ENCODE peak calls at places on chromosomes 16 and 17, in six cellular contexts. X is cardiac septum, A is brain pericyte, U is cerebellar nuclear complex, Z is K562, O is cardiac muscle cell. L is an unnamed sample.

GRCh38 chr16:5041604-5042133 is 7.9 kb upstream of the NAGPA start:
- DNase-seq in X (no peak), A (no peak), U (no peak), Z (no peak), O (peak; percentile 22), L (no peak)

GRCh38 chr16:69003500-69003899 is 102.0 kb upstream of the HAS3 start:
- DNase-seq in X (no peak), A (no peak), U (no peak), Z (no peak), O (no peak), L (no peak)

GRCh38 chr16:7367309-7367708 is 34.7 kb downstream of the RBFOX1 start:
- DNase-seq in X (no peak), A (no peak), U (no peak), Z (no peak), O (no peak), L (no peak)

GRCh38 chr17:45581860-45582259 is 91.3 kb upstream of the PLEKHM1 start:
- DNase-seq in X (no peak), A (no peak), U (no peak), Z (no peak), O (no peak), L (no peak)

GRCh38 chr17:59373879-59374495 is 42.5 kb downstream of the YPEL2 start:
- DNase-seq in X (no peak), A (peak; percentile 69), U (no peak), Z (no peak), O (peak; percentile 94), L (no peak)

GRCh38 chr17:54848368-54848987 is 52.2 kb upstream of the TOM1L1 start:
- DNase-seq in X (no peak), A (no peak), U (no peak), Z (no peak), O (no peak), L (no peak)

GRCh38 chr16:50386139-50386538 is 17.4 kb upstream of the BRD7 start:
- DNase-seq in X (no peak), A (no peak), U (no peak), Z (peak; percentile 40), O (no peak), L (no peak)

GRCh38 chr16:13055480-13055879 is 154.1 kb downstream of the SHISA9 start:
- DNase-seq in X (no peak), A (no peak), U (no peak), Z (no peak), O (no peak), L (no peak)

GRCh38 chr16:11308493-11309283 is 27.6 kb upstream of the PRM1 start:
- DNase-seq in X (no peak), A (no peak), U (no peak), Z (no peak), O (no peak), L (no peak)

GRCh38 chr17:2101448-2102257 is 46.8 kb downstream of the HIC1 start:
- DNase-seq in X (peak; percentile 82), A (no peak), U (no peak), Z (peak; percentile 44), O (no peak), L (no peak)

L was measured in NCI-H2227 treated with DMSO at 0.1 percent for 48 hours.